ENCODE peak calls at places on chromosomes 5 and 9, in five cellular contexts. One of them, this sample, is unnamed.

GRCh38 chr9:5582835-5583195 is 46.1 kb upstream of the RIC1 start:
- DNase-seq in lower lobe of right lung: no peak
- DNase-seq in GM12864: peak
- DNase-seq in endodermal cell: no peak
- DNase-seq in upper lobe of right lung: no peak
- DNase-seq in this sample: peak

GRCh38 chr5:38370341-38371100 is 112.2 kb downstream of the EGFLAM start:
- DNase-seq in upper lobe of right lung: no peak
- DNase-seq in endodermal cell: no peak
- DNase-seq in lower lobe of right lung: no peak
- DNase-seq in GM12864: no peak
- DNase-seq in this sample: no peak

GRCh38 chr5:74401566-74402320 is 238.8 kb downstream of the ENC1 start:
- DNase-seq in GM12864: no peak
- DNase-seq in endodermal cell: no peak
- DNase-seq in lower lobe of right lung: no peak
- DNase-seq in upper lobe of right lung: no peak
- DNase-seq in this sample: no peak

GRCh38 chr9:108996653-108997052 is 16.6 kb downstream of the CTNNAL1 start:
- DNase-seq in upper lobe of right lung: no peak
- DNase-seq in lower lobe of right lung: no peak
- DNase-seq in GM12864: no peak
- DNase-seq in endodermal cell: no peak
- DNase-seq in this sample: no peak

GRCh38 chr5:58666598-58667595 is 84.0 kb downstream of the RAB3C start:
- DNase-seq in upper lobe of right lung: no peak
- DNase-seq in lower lobe of right lung: no peak
- DNase-seq in GM12864: no peak
- DNase-seq in endodermal cell: no peak
- DNase-seq in this sample: no peak

GRCh38 chr5:135329913-135330797 is 68.9 kb downstream of the MACROH2A1 start:
- DNase-seq in endodermal cell: no peak
- DNase-seq in GM12864: no peak
- DNase-seq in upper lobe of right lung: no peak
- DNase-seq in lower lobe of right lung: no peak
- DNase-seq in this sample: no peak

GRCh38 chr5:178234753-178235599 is 2.4 kb upstream of the PHYKPL start:
- DNase-seq in lower lobe of right lung: peak
- DNase-seq in upper lobe of right lung: peak
- DNase-seq in endodermal cell: peak
- DNase-seq in GM12864: no peak
- DNase-seq in this sample: peak

GRCh38 chr5:89418821-89419085 is 535.8 kb upstream of the MEF2C start:
- DNase-seq in GM12864: no peak
- DNase-seq in endodermal cell: no peak
- DNase-seq in lower lobe of right lung: peak
- DNase-seq in upper lobe of right lung: no peak
- DNase-seq in this sample: no peak

GRCh38 chr5:135429326-135429725 is 17.8 kb downstream of the DCANP1 start:
- DNase-seq in GM12864: no peak
- DNase-seq in endodermal cell: no peak
- DNase-seq in lower lobe of right lung: no peak
- DNase-seq in upper lobe of right lung: no peak
- DNase-seq in this sample: no peak

GRCh38 chr5:138035605-138036537 is 3.0 kb upstream of the FAM13B start:
- DNase-seq in GM12864: peak
- DNase-seq in endodermal cell: peak
- DNase-seq in lower lobe of right lung: no peak
- DNase-seq in upper lobe of right lung: no peak
- DNase-seq in this sample: peak

GRCh38 chr5:14945450-14945849 is 73.9 kb upstream of the ANKH start:
- DNase-seq in endodermal cell: no peak
- DNase-seq in upper lobe of right lung: no peak
- DNase-seq in lower lobe of right lung: no peak
- DNase-seq in GM12864: no peak
- DNase-seq in this sample: no peak

GRCh38 chr9:87381050-87381711 is 116.5 kb upstream of the DAPK1 start:
- DNase-seq in endodermal cell: no peak
- DNase-seq in upper lobe of right lung: no peak
- DNase-seq in lower lobe of right lung: no peak
- DNase-seq in GM12864: no peak
- DNase-seq in this sample: no peak

GRCh38 chr5:35753500-35753899 is 103.2 kb upstream of the IL7R start:
- DNase-seq in GM12864: no peak
- DNase-seq in lower lobe of right lung: no peak
- DNase-seq in upper lobe of right lung: no peak
- DNase-seq in endodermal cell: peak
- DNase-seq in this sample: no peak

GRCh38 chr9:69389437-69389995 is 64.5 kb downstream of the ENTREP1 start:
- DNase-seq in lower lobe of right lung: no peak
- DNase-seq in GM12864: no peak
- DNase-seq in endodermal cell: no peak
- DNase-seq in upper lobe of right lung: no peak
- DNase-seq in this sample: no peak

GRCh38 chr5:1041225-1042186 is 32.9 kb downstream of the NKD2 start:
- DNase-seq in GM12864: no peak
- DNase-seq in upper lobe of right lung: no peak
- DNase-seq in endodermal cell: no peak
- DNase-seq in lower lobe of right lung: no peak
- DNase-seq in this sample: no peak

GRCh38 chr9:14320272-14321245 is 6.6 kb upstream of the NFIB start:
- DNase-seq in upper lobe of right lung: no peak
- DNase-seq in endodermal cell: no peak
- DNase-seq in lower lobe of right lung: no peak
- DNase-seq in GM12864: no peak
- DNase-seq in this sample: no peak

GRCh38 chr5:54446169-54446786 is 9.2 kb upstream of the HSPB3 start:
- DNase-seq in endodermal cell: no peak
- DNase-seq in upper lobe of right lung: no peak
- DNase-seq in lower lobe of right lung: no peak
- DNase-seq in GM12864: no peak
- DNase-seq in this sample: no peak

GRCh38 chr9:137916540-137916939 is 39.0 kb downstream of the CACNA1B start:
- DNase-seq in GM12864: no peak
- DNase-seq in endodermal cell: no peak
- DNase-seq in upper lobe of right lung: no peak
- DNase-seq in lower lobe of right lung: no peak
- DNase-seq in this sample: no peak

GRCh38 chr5:92801921-92802320 is 779.1 kb downstream of the NR2F1-AS1 start:
- DNase-seq in upper lobe of right lung: no peak
- DNase-seq in endodermal cell: no peak
- DNase-seq in GM12864: no peak
- DNase-seq in lower lobe of right lung: no peak
- DNase-seq in this sample: no peak

GRCh38 chr9:130041648-130042405 is 1.2 kb downstream of the FNBP1 start:
- DNase-seq in upper lobe of right lung: no peak
- DNase-seq in endodermal cell: peak
- DNase-seq in GM12864: no peak
- DNase-seq in lower lobe of right lung: no peak
- DNase-seq in this sample: no peak

GRCh38 chr5:9283473-9283872 is 262.4 kb downstream of the SEMA5A start:
- DNase-seq in endodermal cell: no peak
- DNase-seq in GM12864: no peak
- DNase-seq in upper lobe of right lung: no peak
- DNase-seq in lower lobe of right lung: no peak
- DNase-seq in this sample: no peak

GRCh38 chr9:106722051-106722753 is 140.8 kb upstream of the ZNF462 start:
- DNase-seq in endodermal cell: no peak
- DNase-seq in upper lobe of right lung: no peak
- DNase-seq in lower lobe of right lung: no peak
- DNase-seq in GM12864: no peak
- DNase-seq in this sample: no peak

GRCh38 chr9:132857031-132857430 is 21.1 kb downstream of the AK8 start:
- DNase-seq in endodermal cell: no peak
- DNase-seq in GM12864: no peak
- DNase-seq in upper lobe of right lung: no peak
- DNase-seq in lower lobe of right lung: no peak
- DNase-seq in this sample: no peak

GRCh38 chr5:123438244-123438643 is 15.0 kb upstream of the CEP120 start:
- DNase-seq in upper lobe of right lung: no peak
- DNase-seq in lower lobe of right lung: no peak
- DNase-seq in GM12864: no peak
- DNase-seq in endodermal cell: no peak
- DNase-seq in this sample: no peak

GRCh38 chr5:83387041-83387440 is 84.5 kb upstream of the VCAN start:
- DNase-seq in upper lobe of right lung: no peak
- DNase-seq in lower lobe of right lung: no peak
- DNase-seq in endodermal cell: no peak
- DNase-seq in GM12864: no peak
- DNase-seq in this sample: no peak

GRCh38 chr9:123318192-123318591 is 37.8 kb upstream of the CRB2 start:
- DNase-seq in upper lobe of right lung: no peak
- DNase-seq in endodermal cell: no peak
- DNase-seq in GM12864: peak
- DNase-seq in lower lobe of right lung: no peak
- DNase-seq in this sample: no peak

GRCh38 chr5:94094793-94095441 is 353.5 kb upstream of the POU5F2 start:
- DNase-seq in GM12864: no peak
- DNase-seq in endodermal cell: no peak
- DNase-seq in lower lobe of right lung: no peak
- DNase-seq in upper lobe of right lung: no peak
- DNase-seq in this sample: no peak

GRCh38 chr5:16413461-16413860 is 52.1 kb downstream of the ZNF622 start:
- DNase-seq in GM12864: no peak
- DNase-seq in upper lobe of right lung: no peak
- DNase-seq in endodermal cell: no peak
- DNase-seq in lower lobe of right lung: no peak
- DNase-seq in this sample: no peak

GRCh38 chr9:111891910-111892499 is 4.6 kb upstream of the UGCG start:
- DNase-seq in endodermal cell: no peak
- DNase-seq in GM12864: no peak
- DNase-seq in lower lobe of right lung: peak
- DNase-seq in upper lobe of right lung: no peak
- DNase-seq in this sample: no peak

DNA sequence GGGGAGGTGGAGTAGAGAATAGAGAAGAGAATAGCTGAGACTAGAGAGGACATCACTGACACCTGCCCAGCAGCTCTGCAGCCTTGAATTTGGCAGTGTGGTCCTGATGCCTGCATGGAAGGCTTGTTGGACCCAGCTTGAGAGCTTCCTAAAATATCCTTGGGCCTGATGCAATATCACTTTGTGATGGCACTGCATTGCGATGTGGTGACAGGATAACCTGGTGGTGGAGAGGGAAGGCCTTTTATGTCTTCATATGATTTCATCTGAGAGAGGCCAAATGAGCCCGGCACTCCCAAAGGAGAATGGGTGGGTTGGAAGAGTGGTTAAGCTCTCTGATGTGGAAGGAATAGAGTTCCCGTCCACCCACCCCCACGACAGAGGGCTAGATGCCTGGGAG is 99.6 kb upstream of the SSBP2 start:
- DNase-seq in upper lobe of right lung: no peak
- DNase-seq in endodermal cell: no peak
- DNase-seq in GM12864: no peak
- DNase-seq in lower lobe of right lung: no peak
- DNase-seq in this sample: no peak
- H3K4me3 ChIP-seq in upper lobe of right lung: no peak
- H3K4me3 ChIP-seq in endodermal cell: no peak
- H3K4me3 ChIP-seq in GM12864: no peak
- H3K4me3 ChIP-seq in lower lobe of right lung: no peak
- H3K4me3 ChIP-seq in this sample: no peak

GRCh38 chr5:172490739-172491461 is 36.6 kb upstream of the SH3PXD2B start:
- DNase-seq in GM12864: no peak
- DNase-seq in endodermal cell: peak
- DNase-seq in lower lobe of right lung: no peak
- DNase-seq in upper lobe of right lung: no peak
- DNase-seq in this sample: no peak
- H3K4me3 ChIP-seq in GM12864: no peak
- H3K4me3 ChIP-seq in endodermal cell: no peak
- H3K4me3 ChIP-seq in lower lobe of right lung: no peak
- H3K4me3 ChIP-seq in upper lobe of right lung: no peak
- H3K4me3 ChIP-seq in this sample: no peak

DNA sequence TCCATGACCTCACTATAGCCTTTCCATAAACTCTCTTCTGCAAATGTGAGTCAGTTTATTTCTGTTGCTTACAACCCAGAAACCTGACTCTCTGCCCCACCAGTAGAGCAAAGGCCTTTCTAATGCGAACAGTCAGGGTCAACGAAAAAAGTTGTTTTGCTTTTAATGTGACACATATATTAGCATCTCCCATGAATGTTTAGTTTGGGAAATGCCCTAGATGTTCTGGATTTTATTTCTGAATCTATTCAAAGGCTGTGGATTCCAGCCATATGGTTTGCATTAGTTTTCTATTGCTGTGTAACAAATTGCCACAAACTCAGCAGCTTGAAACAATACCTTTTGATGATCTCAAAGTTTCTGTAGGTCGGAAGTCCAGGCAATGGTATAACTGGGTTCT is 193.5 kb downstream of the GNA14 start:
- DNase-seq in GM12864: no peak
- DNase-seq in upper lobe of right lung: no peak
- DNase-seq in endodermal cell: no peak
- DNase-seq in lower lobe of right lung: no peak
- DNase-seq in this sample: no peak
- H3K4me3 ChIP-seq in GM12864: no peak
- H3K4me3 ChIP-seq in upper lobe of right lung: no peak
- H3K4me3 ChIP-seq in endodermal cell: no peak
- H3K4me3 ChIP-seq in lower lobe of right lung: no peak
- H3K4me3 ChIP-seq in this sample: no peak

GRCh38 chr5:10595678-10596309 is 31.9 kb downstream of the ANKRD33B start:
- DNase-seq in endodermal cell: no peak
- DNase-seq in upper lobe of right lung: no peak
- DNase-seq in lower lobe of right lung: no peak
- DNase-seq in GM12864: no peak
- DNase-seq in this sample: no peak
- H3K4me3 ChIP-seq in endodermal cell: no peak
- H3K4me3 ChIP-seq in upper lobe of right lung: peak
- H3K4me3 ChIP-seq in lower lobe of right lung: peak
- H3K4me3 ChIP-seq in GM12864: no peak
- H3K4me3 ChIP-seq in this sample: no peak

DNA sequence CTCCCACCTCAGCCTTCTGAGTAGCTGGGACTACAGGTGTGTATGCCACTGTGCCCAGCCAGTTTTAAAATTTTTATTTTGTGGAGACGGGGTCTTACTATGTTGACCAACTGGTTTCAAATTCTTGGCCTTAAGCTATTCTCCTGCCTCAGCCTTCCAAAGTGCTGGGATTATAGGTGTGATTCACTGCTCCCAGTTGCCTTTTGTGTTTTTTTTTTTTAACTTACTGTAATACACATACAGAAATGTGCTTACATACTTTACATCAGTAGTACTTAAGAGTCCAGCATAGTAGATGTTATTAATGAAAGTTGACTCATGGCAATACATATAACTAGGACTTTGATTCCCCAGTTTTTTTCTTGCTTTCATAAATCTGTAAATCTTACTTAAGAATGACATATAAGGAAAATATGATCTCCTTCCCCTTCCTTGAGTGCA is 4.7 kb downstream of the MAN2A1 start:
- DNase-seq in upper lobe of right lung: no peak
- DNase-seq in lower lobe of right lung: no peak
- DNase-seq in endodermal cell: no peak
- DNase-seq in GM12864: no peak
- DNase-seq in this sample: no peak
- H3K4me3 ChIP-seq in upper lobe of right lung: no peak
- H3K4me3 ChIP-seq in lower lobe of right lung: no peak
- H3K4me3 ChIP-seq in endodermal cell: no peak
- H3K4me3 ChIP-seq in GM12864: peak
- H3K4me3 ChIP-seq in this sample: no peak

This sample was measured in GM06990.